ENCODE peak calls at places on chromosomes 12 and 14, in four cellular contexts. J is ovary; P is cardiac muscle cell; R is CD8-positive, alpha-beta memory T cell. V is an unnamed sample. For H3K4me1 and H3K36me3, the result is how much of the 10 kb centered on the place peaks cover.

GRCh38 chr12:5068623-5069022 is 24.9 kb downstream of the KCNA5 start:
- DNase-seq in J (no peak), P (no peak), R (no peak), V (no peak)

GRCh38 chr12:120175537-120175936 is 19.0 kb downstream of the GCN1 start:
- DNase-seq in J (no peak), P (no peak), R (no peak), V (no peak)

GRCh38 chr14:105475916-105476845 is 1.6 kb downstream of the CRIP2 start:
- DNase-seq in J (no peak), P (no peak), R (no peak), V (peak)

GRCh38 chr14:76261371-76261811 is 109.7 kb downstream of the GPATCH2L start:
- DNase-seq in J (no peak), P (peak), R (no peak), V (peak)

GRCh38 chr14:30641207-30641606 is 19.1 kb downstream of the SCFD1 start:
- DNase-seq in J (no peak), P (no peak), R (no peak), V (no peak)

GRCh38 chr12:51827925-51828818 is 20.3 kb downstream of the FIGNL2 start:
- DNase-seq in J (no peak), P (no peak), R (no peak), V (no peak)

GRCh38 chr12:132597333-132598283 is 12.8 kb downstream of the LRCOL1 start:
- DNase-seq in J (peak), P (peak), R (no peak), V (peak)

GRCh38 chr12:101729842-101730241 is 9.4 kb downstream of the SYCP3 start:
- DNase-seq in J (no peak), P (no peak), R (no peak), V (no peak)

GRCh38 chr12:95322335-95322734 is 104.7 kb downstream of the VEZT start:
- DNase-seq in J (no peak), P (no peak), R (no peak), V (peak)

GRCh38 chr14:104863923-104864266 is 1.2 kb upstream of the CEP170B start:
- DNase-seq in J (peak), P (no peak), R (no peak), V (no peak)

GRCh38 chr14:20682127-20682434 is 2.3 kb upstream of the RNASE4 start:
- DNase-seq in J (no peak), P (no peak), R (no peak), V (no peak)
- H3K4me1 ChIP-seq in J (under half), P (under half), R (under half), V (under half)

GRCh38 chr12:110137786-110138185 is 13.6 kb downstream of the IFT81 start:
- DNase-seq in J (no peak), P (no peak), R (no peak), V (no peak)

GRCh38 chr12:110141389-110141788 is 17.2 kb downstream of the IFT81 start:
- DNase-seq in J (peak), P (no peak), R (no peak), V (no peak)

GRCh38 chr12:110135012-110135411 is 10.9 kb downstream of the IFT81 start:
- DNase-seq in J (no peak), P (peak), R (no peak), V (no peak)

DNA sequence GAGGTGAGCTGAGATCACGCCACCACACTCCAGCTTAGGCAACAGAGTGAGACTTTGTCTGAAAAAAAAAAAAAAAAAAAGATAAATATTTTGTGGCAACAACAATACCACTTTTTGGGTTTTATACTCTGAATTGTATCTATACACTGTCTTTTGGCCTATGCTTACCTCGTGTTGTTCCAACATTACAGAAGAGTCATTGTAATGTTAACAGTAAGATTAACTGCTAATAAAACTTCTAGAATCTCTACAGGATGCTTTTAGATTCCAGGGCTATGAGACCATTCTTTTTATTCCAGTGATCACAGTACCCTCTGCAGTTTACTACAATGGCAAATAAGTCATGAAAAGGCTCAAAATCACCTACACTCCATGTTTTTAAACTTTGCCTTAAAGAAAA is 11.6 kb downstream of the IFT81 start:
- DNase-seq in J (no peak), P (no peak), R (no peak), V (no peak)
- H3K27ac ChIP-seq in J (no peak), P (peak), R (no peak), V (no peak)

GRCh38 chr14:61668267-61668666 is 27.0 kb upstream of the HIF1A start:
- DNase-seq in J (no peak), P (no peak), R (no peak), V (no peak)
- H3K36me3 ChIP-seq in J (under half), P (under half), R (under half), V (under half)

GRCh38 chr14:99595034-99595433 is 9.0 kb downstream of the CCDC85C start:
- DNase-seq in J (no peak), P (no peak), R (no peak), V (no peak)

GRCh38 chr14:99596772-99597171 is 7.2 kb downstream of the CCDC85C start:
- DNase-seq in J (no peak), P (no peak), R (no peak), V (no peak)

GRCh38 chr14:99596071-99596627 is 7.9 kb downstream of the CCDC85C start:
- DNase-seq in J (no peak), P (no peak), R (no peak), V (no peak)

GRCh38 chr14:99593971-99594841 is 9.8 kb downstream of the CCDC85C start:
- DNase-seq in J (no peak), P (no peak), R (no peak), V (no peak)

GRCh38 chr14:99595524-99595923 is 8.5 kb downstream of the CCDC85C start:
- DNase-seq in J (no peak), P (no peak), R (no peak), V (no peak)
- H3K4me1 ChIP-seq in J (under half), P (under half), R (under half), V (under half)

GRCh38 chr12:117882603-117883184 is 86.1 kb downstream of the KSR2 start:
- DNase-seq in J (no peak), P (no peak), R (no peak), V (no peak)

GRCh38 chr12:117885211-117885610 is 83.6 kb downstream of the KSR2 start:
- DNase-seq in J (no peak), P (no peak), R (no peak), V (no peak)

GRCh38 chr12:117881517-117881916 is 87.3 kb downstream of the KSR2 start:
- DNase-seq in J (no peak), P (no peak), R (no peak), V (no peak)

GRCh38 chr12:117882181-117882580 is 86.6 kb downstream of the KSR2 start:
- DNase-seq in J (no peak), P (no peak), R (no peak), V (no peak)

DNA sequence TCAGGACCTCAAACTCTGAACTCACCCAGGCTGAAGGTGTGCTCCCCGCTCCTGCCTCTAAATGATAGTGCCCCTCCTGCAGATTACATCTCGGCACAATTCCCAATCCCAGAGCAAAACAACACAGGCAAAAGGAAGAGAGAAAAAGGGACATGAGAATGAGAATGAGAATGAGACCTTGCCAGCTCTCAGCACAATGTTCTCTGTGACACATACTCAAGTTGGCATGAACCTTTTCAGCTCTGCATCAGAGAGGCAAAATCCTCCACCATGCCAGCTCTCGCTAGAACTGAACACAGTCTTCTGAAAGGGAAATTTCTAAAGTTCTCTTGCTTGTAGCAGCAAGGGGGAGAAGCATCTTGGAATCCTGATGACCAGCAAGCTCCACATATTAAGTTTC is 84.6 kb downstream of the KSR2 start:
- DNase-seq in J (no peak), P (no peak), R (no peak), V (no peak)
- H3K27ac ChIP-seq in J (no peak), P (no peak), R (no peak), V (no peak)

DNA sequence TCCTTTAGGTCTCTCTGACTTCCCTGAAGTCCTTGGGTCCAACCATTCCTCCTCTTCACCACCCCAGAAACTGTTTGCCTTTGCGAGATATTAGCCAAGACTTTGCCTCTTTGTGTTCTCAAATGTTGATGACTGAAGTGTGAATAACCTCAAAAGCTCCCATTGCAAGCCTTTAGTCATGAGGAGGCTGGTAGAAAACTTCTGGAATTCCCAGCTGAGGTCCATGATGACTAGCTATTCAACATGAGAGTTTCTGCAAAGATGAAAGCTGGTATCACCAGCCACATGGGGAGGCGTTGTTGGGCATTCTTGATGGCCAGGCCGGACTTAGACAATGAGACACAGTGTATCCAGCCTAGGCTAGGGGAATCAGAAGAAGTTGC is 111.7 kb downstream of the TBX5 start:
- DNase-seq in J (no peak), P (no peak), R (no peak), V (no peak)
- H3K36me3 ChIP-seq in J (under half), P (under half), R (under half), V (under half)

DNA sequence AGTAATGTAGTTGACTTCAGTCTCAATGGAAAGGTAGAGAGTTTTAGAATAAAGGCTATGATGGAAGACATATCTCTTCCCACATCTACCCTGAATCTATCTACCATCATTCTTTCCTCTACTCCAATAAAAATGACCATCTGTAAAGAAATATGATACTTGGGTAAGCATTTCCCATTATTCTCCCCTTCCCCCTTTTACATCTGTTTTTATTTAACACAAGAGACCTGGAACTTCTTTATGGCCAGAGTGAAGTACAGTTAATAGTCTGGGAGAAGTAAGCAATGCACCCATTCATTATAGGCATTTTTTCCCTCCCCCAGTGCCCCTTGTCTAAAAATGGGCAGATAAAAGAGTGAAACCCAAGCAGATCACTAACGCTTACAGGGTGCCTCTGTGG is 6.5 kb downstream of the TPH2 start:
- DNase-seq in J (no peak), P (no peak), R (no peak), V (no peak)
- H3K4me1 ChIP-seq in J (under half), P (under half), R (under half), V (under half)

GRCh38 chr14:99198746-99199145 is 73.3 kb downstream of the BCL11B start:
- DNase-seq in J (no peak), P (no peak), R (no peak), V (no peak)
- H3K27ac ChIP-seq in J (no peak), P (no peak), R (no peak), V (peak)

DNA sequence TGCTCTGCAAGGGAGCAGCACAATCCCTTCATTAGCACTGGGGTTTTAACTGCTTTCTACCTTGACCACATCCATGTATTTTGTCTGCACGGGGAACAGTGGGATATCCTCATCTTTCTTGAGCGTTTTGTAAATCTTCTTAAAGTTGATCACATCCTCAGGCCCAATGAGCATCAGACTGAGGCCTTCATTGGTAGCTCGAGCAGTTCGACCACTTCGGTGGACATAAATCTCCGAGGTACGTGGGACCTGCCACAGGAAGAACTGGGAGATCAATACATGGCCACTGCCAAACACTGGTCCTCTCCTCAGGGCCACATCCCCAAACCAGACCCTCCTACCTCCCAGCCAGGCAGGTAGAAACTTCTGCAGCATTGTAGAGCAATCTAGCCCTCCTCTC is 26.1 kb downstream of the DDX24 start:
- DNase-seq in J (no peak), P (no peak), R (no peak), V (no peak)
- H3K36me3 ChIP-seq in J (under half), P (half or more), R (half or more), V (half or more)

V was measured in SJCRH30.